ENCODE peak calls at places on chromosomes 4 and X, in five cellular contexts. R is mesenchymal stem cell, F is trophoblast cell, J is H1, Y is neuronal stem cell. P is an unnamed sample.

GRCh38 chrX:27823812-27824211 is 16.0 kb downstream of the MAGEB10 start:
- DNase-seq in Y (no peak), J (no peak), F (no peak), R (no peak), P (no peak)

GRCh38 chrX:25941559-25942250 is 196.4 kb upstream of the MAGEB18 start:
- DNase-seq in R (no peak), F (no peak), J (no peak), Y (no peak), P (no peak)

GRCh38 chr4:23857353-23857752 is 32.5 kb downstream of the PPARGC1A start:
- DNase-seq in J (no peak), R (peak; percentile 39), F (no peak), Y (no peak), P (no peak)

GRCh38 chrX:129679856-129680255 is 25.1 kb upstream of the APLN start:
- DNase-seq in R (no peak), F (no peak), J (no peak), Y (no peak), P (no peak)

GRCh38 chr4:158856852-158857251 is 88.0 kb downstream of the FNIP2 start:
- DNase-seq in J (no peak), F (peak; percentile 58), Y (no peak), R (peak; percentile 59), P (no peak)

GRCh38 chr4:8192748-8193738 is 6.0 kb upstream of the SH3TC1 start:
- DNase-seq in R (peak; percentile 82), F (peak; percentile 33), Y (no peak), J (no peak), P (no peak)

GRCh38 chrX:23503835-23504539 is 163.3 kb upstream of the PRDX4 start:
- DNase-seq in J (no peak), F (peak; percentile 92), R (peak; percentile 19), Y (no peak), P (peak; percentile 78)

GRCh38 chr4:183146478-183146877 is 47.4 kb downstream of the WWC2 start:
- DNase-seq in J (no peak), F (no peak), Y (no peak), R (no peak), P (no peak)

GRCh38 chrX:14884714-14885113 is 11.5 kb downstream of the MOSPD2 start:
- DNase-seq in Y (no peak), J (no peak), F (no peak), R (no peak), P (no peak)

GRCh38 chr4:173478136-173478860 is 51.7 kb downstream of the HAND2 start:
- DNase-seq in Y (no peak), J (no peak), R (no peak), F (peak; percentile 54), P (no peak)

GRCh38 chrX:129998006-129998405 is 15.6 kb downstream of the BCORL1 start:
- DNase-seq in Y (no peak), F (no peak), J (no peak), R (no peak), P (no peak)

GRCh38 chrX:150934453-150934852 is 36.0 kb upstream of the CD99L2 start:
- DNase-seq in Y (no peak), F (no peak), J (no peak), R (no peak), P (peak; percentile 81)

GRCh38 chr4:2761035-2761923 is 5.1 kb upstream of the TNIP2 start:
- DNase-seq in J (no peak), F (peak; percentile 53), R (peak; percentile 33), Y (no peak), P (peak; percentile 64)

GRCh38 chr4:148200960-148201359 is 241.3 kb downstream of the NR3C2 start:
- DNase-seq in J (no peak), Y (no peak), R (no peak), F (no peak), P (no peak)

GRCh38 chr4:147160908-147161513 is 215.3 kb upstream of the TTC29 start:
- DNase-seq in F (peak; percentile 65), R (peak; percentile 69), Y (peak; percentile 43), J (no peak), P (peak; percentile 40)

GRCh38 chrX:107541244-107541643 is 87.1 kb upstream of the PRPS1 start:
- DNase-seq in J (no peak), R (peak; percentile 43), Y (no peak), F (peak; percentile 12), P (no peak)

GRCh38 chrX:31870267-31870666 is 798.4 kb upstream of the FTHL17 start:
- DNase-seq in J (no peak), F (no peak), Y (no peak), R (no peak), P (no peak)

GRCh38 chr4:132709024-132709423 is 440.1 kb upstream of the PCDH10 start:
- DNase-seq in F (no peak), R (no peak), Y (no peak), J (no peak), P (no peak)

GRCh38 chr4:46908148-46908547 is 897 bp downstream of the COX7B2 start:
- DNase-seq in R (no peak), F (no peak), J (no peak), Y (no peak), P (no peak)

GRCh38 chr4:47017494-47017893 is 13.9 kb upstream of the GABRB1 start:
- DNase-seq in J (no peak), F (no peak), R (peak; percentile 46), Y (no peak), P (no peak)

GRCh38 chr4:109414938-109415337 is 18.7 kb upstream of the SEC24B start:
- DNase-seq in F (no peak), Y (no peak), J (no peak), R (no peak), P (no peak)

GRCh38 chr4:7890635-7891393 is 48.8 kb downstream of the AFAP1 start:
- DNase-seq in J (no peak), Y (no peak), F (peak; percentile 33), R (peak; percentile 64), P (no peak)

GRCh38 chr4:5204781-5205180 is 153.5 kb downstream of the STK32B start:
- DNase-seq in J (no peak), R (no peak), Y (no peak), F (no peak), P (no peak)

GRCh38 chr4:184860018-184860530 is 34.3 kb upstream of the ACSL1 start:
- DNase-seq in Y (no peak), F (peak; percentile 23), J (no peak), R (no peak), P (no peak)

GRCh38 chrX:103656623-103657022 is 27.8 kb downstream of the TCEAL1 start:
- DNase-seq in R (peak; percentile 71), Y (no peak), J (no peak), F (peak; percentile 61), P (no peak)

GRCh38 chr4:109820563-109820962 is 5.0 kb downstream of the GAR1 start:
- DNase-seq in R (no peak), Y (no peak), F (no peak), J (no peak), P (no peak)

GRCh38 chr4:165964591-165964990 is 91.6 kb downstream of the TLL1 start:
- DNase-seq in R (no peak), F (peak; percentile 81), J (no peak), Y (no peak), P (no peak)

GRCh38 chr4:31655328-31655727 is 935.2 kb downstream of the PCDH7 start:
- DNase-seq in F (no peak), R (peak; percentile 20), Y (no peak), J (no peak), P (no peak)

GRCh38 chr4:7021930-7022658 is 21.1 kb upstream of the TADA2B start:
- DNase-seq in Y (no peak), F (peak; percentile 99), J (no peak), R (peak; percentile 96), P (no peak)

GRCh38 chrX:120769576-120770341 is 105.9 kb downstream of the CT47B1 start:
- DNase-seq in R (peak; percentile 17), J (no peak), Y (no peak), F (peak; percentile 80), P (no peak)

GRCh38 chr4:15443770-15444169 is 15.9 kb downstream of the C1QTNF7 start:
- DNase-seq in Y (no peak), J (no peak), F (no peak), R (no peak), P (no peak)

GRCh38 chrX:153537080-153537479 is 19.6 kb downstream of the ATP2B3 start:
- DNase-seq in J (no peak), R (no peak), Y (no peak), F (no peak), P (no peak)

GRCh38 chr4:8118531-8118930 is 40.1 kb downstream of the ABLIM2 start:
- DNase-seq in F (no peak), R (no peak), Y (no peak), J (no peak), P (no peak)

GRCh38 chr4:183823394-183823793 is 81.7 kb upstream of the STOX2 start:
- DNase-seq in Y (no peak), R (peak; percentile 65), F (peak; percentile 97), J (no peak), P (no peak)

GRCh38 chr4:170476351-170476750 is 386.6 kb upstream of the AADAT start:
- DNase-seq in J (no peak), Y (no peak), F (peak; percentile 44), R (peak; percentile 71), P (no peak)

GRCh38 chrX:155747520-155747919 is 133.6 kb upstream of the VAMP7 start:
- DNase-seq in F (no peak), Y (no peak), J (no peak), R (no peak), P (no peak)

GRCh38 chr4:99317354-99317753 is 3.8 kb downstream of the ADH1B start:
- DNase-seq in R (no peak), J (no peak), Y (no peak), F (no peak), P (no peak)
- H2BK12ac ChIP-seq in R (no peak overlapping the region), J (no peak overlapping the region), Y (no peak overlapping the region), F (no peak overlapping the region), P (no peak overlapping the region)

GRCh38 chr4:57068237-57068981 is 41.8 kb downstream of the IGFBP7 start:
- DNase-seq in F (no peak), R (no peak), J (no peak), Y (no peak), P (no peak)
- H3K4me1 ChIP-seq in F (peaks cover 19% of the 10 kb centered on the region), R (peaks cover 36% of the 10 kb centered on the region), J (no peaks in the 10 kb centered on the region), Y (no peaks in the 10 kb centered on the region), P (no peaks in the 10 kb centered on the region)

DNA sequence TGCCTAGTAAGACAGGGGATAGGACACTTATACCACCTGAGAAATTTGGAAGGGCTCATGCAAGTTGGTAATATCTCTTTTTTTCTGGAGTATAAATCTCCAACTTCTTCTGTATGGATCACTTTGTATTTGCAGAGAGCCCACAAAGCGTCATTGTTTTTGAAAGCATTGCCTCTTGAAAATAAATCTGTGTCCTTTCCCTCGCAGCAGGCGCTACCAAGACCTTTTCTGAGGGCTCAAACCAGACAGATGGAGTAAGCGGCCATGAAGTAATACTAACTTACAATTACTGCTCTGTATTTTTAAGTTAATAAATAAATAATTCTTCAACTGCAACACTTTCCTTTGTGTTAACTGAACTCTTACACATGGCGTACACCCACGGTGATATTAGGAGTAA is 56.0 kb upstream of the FBXW7 start:
- DNase-seq in J (no peak), F (no peak), Y (no peak), R (no peak), P (no peak)
- H2AK5ac ChIP-seq in J (no peak overlapping the region), F (no peak overlapping the region), Y (no peak overlapping the region), R (no peak overlapping the region), P (no peak overlapping the region)

DNA sequence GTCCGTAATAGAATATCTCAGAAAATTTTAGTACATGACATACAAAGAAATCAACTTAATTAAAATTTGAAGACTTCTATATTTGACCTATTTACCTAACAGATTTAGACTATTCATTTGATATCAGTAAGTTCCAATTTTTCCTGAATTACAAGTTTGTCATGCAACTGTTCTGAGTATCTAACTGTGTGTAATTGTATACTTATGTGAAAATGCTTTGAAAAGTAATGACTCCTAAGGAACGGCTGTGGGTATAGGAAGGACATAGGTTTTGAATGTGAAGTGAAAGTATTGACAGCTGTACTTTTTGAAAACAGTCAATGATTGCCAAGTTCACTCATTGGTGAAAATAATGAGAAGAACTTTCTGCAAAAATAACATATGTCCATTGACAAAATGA is 2.9 kb downstream of the GRIA2 start:
- DNase-seq in F (no peak), Y (no peak), R (no peak), J (no peak), P (no peak)
- H2BK12ac ChIP-seq in F (no peak overlapping the region), Y (no peak overlapping the region), R (no peak overlapping the region), J (no peak overlapping the region), P (no peak overlapping the region)

P was measured in H9.